ENCODE peak calls at places on chromosome 2, in seven cellular contexts. L, F, X, R, H, Z and P are unnamed samples.

GRCh38 chr2:39435974-39436591 is 1.0 kb downstream of the MAP4K3 start:
- DNase-seq in L (peak; percentile 60), F (no peak), X (peak; percentile 62), R (peak; percentile 62), H (no peak), Z (peak; percentile 5), P (no peak)

GRCh38 chr2:26170795-26171194 is 2.1 kb upstream of the GAREM2 start:
- DNase-seq in L (no peak), F (no peak), X (no peak), R (no peak), H (no peak), Z (no peak), P (no peak)

GRCh38 chr2:42938671-42939370 is 146.4 kb upstream of the HAAO start:
- DNase-seq in L (no peak), F (no peak), X (no peak), R (no peak), H (no peak), Z (no peak), P (no peak)

GRCh38 chr2:239312741-239313246 is 88.0 kb downstream of the HDAC4 start:
- DNase-seq in L (no peak), F (no peak), X (no peak), R (no peak), H (no peak), Z (no peak), P (no peak)

GRCh38 chr2:219968685-219969345 is 341.4 kb downstream of the SLC4A3 start:
- DNase-seq in L (no peak), F (no peak), X (peak; percentile 31), R (no peak), H (no peak), Z (no peak), P (no peak)

GRCh38 chr2:187976259-187976658 is 315.4 kb upstream of the GULP1 start:
- DNase-seq in L (no peak), F (no peak), X (no peak), R (no peak), H (no peak), Z (no peak), P (peak; percentile 46)

GRCh38 chr2:197158591-197159550 is 151.7 kb downstream of the ANKRD44 start:
- DNase-seq in L (peak; percentile 51), F (no peak), X (peak; percentile 42), R (no peak), H (no peak), Z (no peak), P (no peak)

GRCh38 chr2:119366649-119367471 is at the start of the genes C2orf76 and DBI:
- DNase-seq in L (peak; percentile 95), F (peak; percentile 64), X (peak; percentile 95), R (peak; percentile 95), H (peak; percentile 97), Z (peak; percentile 93), P (peak; percentile 85)

GRCh38 chr2:55966431-55967118 is 43.0 kb upstream of the EFEMP1 start:
- DNase-seq in L (peak; percentile 44), F (no peak), X (peak; percentile 24), R (peak; percentile 43), H (peak; percentile 58), Z (no peak), P (no peak)

GRCh38 chr2:81068144-81068543 is 763.6 kb upstream of the LRRTM1 start:
- DNase-seq in L (no peak), F (no peak), X (no peak), R (no peak), H (no peak), Z (no peak), P (no peak)

GRCh38 chr2:134372611-134373131 is 118.8 kb downstream of the MGAT5 start:
- DNase-seq in L (peak; percentile 60), F (no peak), X (peak; percentile 83), R (peak; percentile 70), H (no peak), Z (no peak), P (no peak)

GRCh38 chr2:83574614-83575013 is 884.5 kb downstream of the SUCLG1 start:
- DNase-seq in L (no peak), F (no peak), X (no peak), R (no peak), H (no peak), Z (no peak), P (no peak)

GRCh38 chr2:160932960-160933359 is 227.3 kb upstream of the TANK start:
- DNase-seq in L (peak; percentile 88), F (no peak), X (no peak), R (peak; percentile 79), H (no peak), Z (no peak), P (no peak)

GRCh38 chr2:141586985-141587384 is 543.8 kb downstream of the LRP1B start:
- DNase-seq in L (no peak), F (no peak), X (no peak), R (no peak), H (no peak), Z (no peak), P (no peak)

GRCh38 chr2:238157506-238158017 is 1.2 kb upstream of the ERFE start:
- DNase-seq in L (no peak), F (no peak), X (no peak), R (no peak), H (peak; percentile 35), Z (no peak), P (no peak)

GRCh38 chr2:209519911-209520310 is 96.1 kb downstream of the MAP2 start:
- DNase-seq in L (no peak), F (no peak), X (no peak), R (no peak), H (no peak), Z (no peak), P (no peak)

GRCh38 chr2:47189635-47190034 is 34.5 kb upstream of the STPG4 start:
- DNase-seq in L (peak; percentile 96), F (no peak), X (peak; percentile 94), R (peak; percentile 90), H (no peak), Z (no peak), P (no peak)

GRCh38 chr2:64807417-64807816 is 153.7 kb upstream of the SERTAD2 start:
- DNase-seq in L (peak; percentile 98), F (peak; percentile 99), X (peak; percentile 97), R (peak; percentile 95), H (no peak), Z (no peak), P (peak; percentile 97)

GRCh38 chr2:239774933-239775622 is 250.1 kb downstream of the NDUFA10 start:
- DNase-seq in L (no peak), F (no peak), X (no peak), R (no peak), H (no peak), Z (no peak), P (no peak)

GRCh38 chr2:1223791-1224190 is 189.5 kb upstream of the TPO start:
- DNase-seq in L (no peak), F (no peak), X (no peak), R (no peak), H (no peak), Z (no peak), P (no peak)

GRCh38 chr2:34105015-34105767 is 506.1 kb upstream of the FAM98A start:
- DNase-seq in L (peak; percentile 79), F (peak; percentile 78), X (peak; percentile 88), R (peak; percentile 80), H (no peak), Z (no peak), P (no peak)

DNA sequence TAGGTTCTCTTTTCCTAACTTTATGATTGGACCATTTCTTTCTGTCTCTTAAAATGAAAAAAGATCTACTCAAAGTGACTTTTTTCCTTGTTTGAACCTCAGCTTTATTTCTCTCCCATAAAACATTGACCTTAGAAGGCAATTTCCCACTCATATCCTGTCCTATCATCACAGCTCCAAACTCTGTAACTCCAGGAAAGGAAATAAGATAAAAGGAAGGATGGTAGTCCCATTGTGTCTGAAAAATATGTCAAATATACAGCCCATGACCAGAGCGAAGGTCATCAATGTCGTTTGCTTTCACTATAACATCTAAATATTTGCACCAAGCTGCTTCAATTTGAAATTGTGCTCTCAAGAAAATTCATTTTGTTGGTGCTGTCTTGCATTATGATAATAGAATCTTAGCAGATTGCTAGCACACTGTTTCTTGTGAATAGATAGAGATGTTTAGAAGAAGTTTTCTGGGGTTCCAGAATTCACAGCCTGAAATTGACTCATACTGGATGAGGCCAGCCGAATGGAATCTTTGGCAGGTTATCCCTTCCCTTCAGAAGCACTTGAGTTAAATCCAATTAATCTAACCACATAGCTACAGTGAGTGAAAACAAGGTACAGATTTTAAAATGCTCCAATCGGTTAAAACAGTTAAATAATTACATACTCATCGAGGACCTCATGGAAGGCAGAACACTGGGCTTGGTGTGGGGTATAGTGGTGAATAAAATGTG is 95.1 kb downstream of the CRIM1 start:
- DNase-seq in L (peak; percentile 89), F (peak; percentile 72), X (peak; percentile 88), R (peak; percentile 82), H (no peak), Z (no peak), P (peak; percentile 82)
- TF ChIP-seq CTCF in L (no peak), F (no peak), X (no peak), R (no peak), H (no peak), Z (no peak), P (no peak)

GRCh38 chr2:123816203-123816602 is 208.9 kb upstream of the CNTNAP5 start:
- DNase-seq in L (no peak), F (peak; percentile 32), X (no peak), R (no peak), H (no peak), Z (no peak), P (no peak)

GRCh38 chr2:123808243-123808642 is 216.8 kb upstream of the CNTNAP5 start:
- DNase-seq in L (no peak), F (no peak), X (no peak), R (no peak), H (no peak), Z (no peak), P (no peak)

GRCh38 chr2:123811846-123812245 is 213.2 kb upstream of the CNTNAP5 start:
- DNase-seq in L (no peak), F (no peak), X (no peak), R (no peak), H (no peak), Z (no peak), P (no peak)
- TF ChIP-seq CTCF in L (no peak), F (no peak), X (no peak), R (no peak), H (no peak), Z (no peak), P (no peak)

DNA sequence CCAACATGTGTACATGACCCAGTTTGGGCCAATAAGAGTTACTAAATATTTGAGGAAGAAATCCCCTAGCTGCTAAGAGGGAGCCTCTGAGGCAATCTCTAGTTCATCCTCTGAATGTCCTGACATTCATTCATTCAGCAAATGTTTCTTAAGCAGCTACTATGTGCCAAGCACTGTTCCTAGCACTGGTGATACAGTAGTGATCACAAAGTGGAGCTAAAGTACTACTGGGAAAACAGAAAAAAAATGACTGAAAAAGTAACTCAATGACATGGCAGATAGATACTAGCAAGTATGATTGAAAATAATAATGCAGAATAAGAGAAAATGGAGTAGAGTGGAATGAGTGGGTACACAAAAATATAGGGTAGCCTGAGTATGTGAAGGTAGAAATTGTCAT is 79.8 kb upstream of the PID1 start:
- DNase-seq in L (no peak), F (no peak), X (no peak), R (no peak), H (no peak), Z (no peak), P (no peak)
- TF ChIP-seq CTCF in L (no peak), F (no peak), X (no peak), R (no peak), H (no peak), Z (no peak), P (no peak)

DNA sequence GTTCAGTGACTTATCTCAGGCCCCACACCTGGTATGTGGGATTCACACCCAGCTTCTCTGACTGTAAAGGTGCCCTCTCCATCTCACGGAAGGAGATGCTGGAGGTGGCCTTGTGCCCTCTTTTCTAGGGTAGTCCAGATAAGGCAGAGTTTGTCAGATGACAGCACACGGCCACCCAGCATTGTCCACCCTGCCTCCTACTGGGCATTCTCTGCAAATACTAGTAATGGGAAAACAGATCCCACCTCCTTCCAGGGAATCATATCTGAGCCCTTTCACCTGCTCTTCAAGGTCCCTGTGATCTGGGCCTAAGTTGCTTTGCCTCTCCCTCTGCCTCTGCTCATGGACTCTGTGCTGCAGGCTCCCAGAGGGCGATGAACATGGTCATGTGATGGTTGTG is 214.7 kb downstream of the CLIP4 start:
- DNase-seq in L (no peak), F (no peak), X (no peak), R (no peak), H (no peak), Z (no peak), P (no peak)
- TF ChIP-seq CTCF in L (peak; percentile 20), F (peak; percentile 36), X (no peak), R (peak; percentile 19), H (peak; percentile 10), Z (no peak), P (peak; percentile 35)